ENCODE peak calls at places on chromosomes 6 and 20, in five cellular contexts. Y, Z, U, V and S are unnamed samples.

GRCh38 chr20:63553251-63553932 is 567 bp upstream of the FNDC11 start:
- DNase-seq in Y (peak; percentile 93), Z (peak; percentile 99), U (peak; percentile 40), V (peak; percentile 35), S (peak; percentile 98)

GRCh38 chr20:32215147-32215546 is 7.5 kb downstream of the POFUT1 start:
- DNase-seq in Y (no peak), Z (no peak), U (no peak), V (no peak), S (no peak)

GRCh38 chr6:109816452-109817374 is 125.6 kb downstream of the FIG4 start:
- DNase-seq in Y (no peak), Z (no peak), U (no peak), V (no peak), S (no peak)

GRCh38 chr6:67538032-67538431 is 1097.0 kb upstream of the ADGRB3 start:
- DNase-seq in Y (no peak), Z (no peak), U (no peak), V (no peak), S (no peak)

GRCh38 chr6:105985816-105986632 is 100.1 kb upstream of the PRDM1 start:
- DNase-seq in Y (no peak), Z (peak; percentile 64), U (no peak), V (no peak), S (peak; percentile 35)

GRCh38 chr6:5871296-5871695 is 135.4 kb downstream of the NRN1 start:
- DNase-seq in Y (no peak), Z (no peak), U (no peak), V (peak; percentile 34), S (no peak)

GRCh38 chr6:126047648-126048047 is 61.3 kb downstream of the TRMT11 start:
- DNase-seq in Y (no peak), Z (no peak), U (no peak), V (no peak), S (no peak)

GRCh38 chr6:117399924-117400323 is 25.8 kb downstream of the ROS1 start:
- DNase-seq in Y (no peak), Z (no peak), U (peak; percentile 20), V (no peak), S (peak; percentile 8)

GRCh38 chr6:133705071-133705470 is 183.8 kb upstream of the TCF21 start:
- DNase-seq in Y (no peak), Z (no peak), U (no peak), V (no peak), S (no peak)

GRCh38 chr6:38012573-38012972 is 193.0 kb downstream of the ZFAND3 start:
- DNase-seq in Y (peak; percentile 42), Z (peak; percentile 48), U (peak; percentile 57), V (no peak), S (peak; percentile 37)

GRCh38 chr6:143339223-143339622 is 111.3 kb downstream of the ADAT2 start:
- DNase-seq in Y (no peak), Z (no peak), U (no peak), V (no peak), S (no peak)

GRCh38 chr6:149216459-149216858 is 101.1 kb upstream of the TAB2 start:
- DNase-seq in Y (no peak), Z (no peak), U (no peak), V (no peak), S (no peak)

GRCh38 chr20:34473262-34473883 is 42.8 kb upstream of the DYNLRB1 start:
- DNase-seq in Y (peak; percentile 45), Z (peak; percentile 67), U (peak; percentile 72), V (no peak), S (peak; percentile 73)

GRCh38 chr6:53070808-53071207 is 5.6 kb downstream of the FBXO9 start:
- DNase-seq in Y (no peak), Z (no peak), U (no peak), V (no peak), S (peak; percentile 29)

GRCh38 chr6:136149311-136149710 is 100.8 kb downstream of the MTFR2 start:
- DNase-seq in Y (no peak), Z (no peak), U (no peak), V (no peak), S (no peak)

GRCh38 chr20:3744806-3745685 is 12.6 kb downstream of the HSPA12B start:
- DNase-seq in Y (peak; percentile 97), Z (peak; percentile 100), U (peak; percentile 74), V (no peak), S (peak; percentile 90)

GRCh38 chr6:132483779-132484679 is 28.9 kb downstream of the STX7 start:
- DNase-seq in Y (peak; percentile 66), Z (no peak), U (peak; percentile 75), V (peak; percentile 37), S (peak; percentile 45)

GRCh38 chr6:108132863-108133262 is 33.0 kb upstream of the NR2E1 start:
- DNase-seq in Y (no peak), Z (no peak), U (no peak), V (no peak), S (no peak)

GRCh38 chr20:11912013-11912663 is 5.6 kb upstream of the BTBD3 start:
- DNase-seq in Y (no peak), Z (no peak), U (peak; percentile 30), V (no peak), S (peak; percentile 20)

GRCh38 chr6:40356242-40356910 is 230.8 kb downstream of the LRFN2 start:
- DNase-seq in Y (peak; percentile 4), Z (peak; percentile 16), U (no peak), V (no peak), S (no peak)

DNA sequence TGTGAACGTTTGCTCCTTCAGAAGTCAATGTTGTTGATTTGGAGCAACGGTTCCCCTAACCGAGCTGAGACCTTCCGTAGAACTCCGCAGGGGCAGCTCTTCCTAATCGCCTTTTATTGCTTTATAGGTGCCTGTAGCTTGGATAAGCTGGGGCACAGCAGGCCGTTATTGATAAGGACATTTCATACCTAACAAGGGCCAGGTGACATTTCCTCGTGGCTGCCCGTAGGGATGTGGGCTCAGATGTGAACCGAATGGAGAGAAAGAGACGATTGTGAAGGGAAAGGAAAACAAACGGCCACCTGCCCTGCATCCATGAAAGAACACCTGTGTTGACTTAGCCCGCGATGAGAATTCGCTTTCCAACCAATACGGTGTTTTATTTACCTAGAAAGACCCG is 53.3 kb upstream of the DACT2 start:
- DNase-seq in Y (no peak), Z (no peak), U (no peak), V (no peak), S (no peak)
- TF ChIP-seq CHD2 in Y (no peak), Z (no peak), U (no peak), V (no peak), S (no peak)

GRCh38 chr6:139129284-139129683 is 5.6 kb upstream of the HECA start:
- DNase-seq in Y (no peak), Z (no peak), U (no peak), V (no peak), S (no peak)

GRCh38 chr6:139126255-139126654 is 8.6 kb upstream of the HECA start:
- DNase-seq in Y (no peak), Z (no peak), U (no peak), V (no peak), S (no peak)

GRCh38 chr6:139119553-139119952 is 15.3 kb upstream of the HECA start:
- DNase-seq in Y (no peak), Z (no peak), U (no peak), V (no peak), S (no peak)

DNA sequence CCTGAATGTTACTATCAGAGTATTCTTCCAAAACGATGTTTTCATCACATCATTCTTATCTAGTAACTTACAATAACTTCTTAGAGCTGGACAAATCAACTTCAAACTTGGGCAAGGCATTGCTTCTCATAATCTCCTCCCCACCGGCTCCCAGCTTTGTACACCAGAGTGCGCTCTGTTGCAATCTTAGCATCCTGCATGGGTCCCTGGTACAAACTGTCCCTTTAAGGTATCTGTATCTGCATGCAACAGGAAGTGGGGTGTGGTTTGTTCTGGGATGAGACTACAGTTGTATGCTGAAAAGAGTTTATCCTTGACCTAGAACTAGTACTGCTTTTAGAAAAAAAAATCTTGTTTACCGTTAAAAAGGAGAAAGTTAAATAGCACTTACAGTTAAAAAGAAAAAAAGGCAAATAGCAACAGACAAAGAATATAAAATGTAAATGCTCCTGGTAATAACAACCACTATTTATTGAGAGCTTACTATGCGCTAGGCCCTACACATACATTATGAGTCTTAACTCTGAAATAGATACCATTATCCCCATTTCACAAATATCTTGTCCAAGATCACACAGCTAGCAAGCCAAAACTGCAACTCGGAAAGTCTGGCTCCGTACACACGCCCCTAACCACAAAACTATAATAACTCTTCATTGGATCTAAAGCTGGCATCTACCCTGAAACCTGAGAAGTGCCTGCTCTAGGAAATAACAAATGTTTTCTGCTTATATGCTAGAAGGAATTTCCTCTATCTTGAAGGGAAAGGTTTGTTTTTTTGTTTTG is 9.8 kb upstream of the HECA start:
- DNase-seq in Y (peak; percentile 36), Z (no peak), U (peak; percentile 61), V (peak; percentile 54), S (peak; percentile 39)
- TF ChIP-seq YY1 in Y (no peak), Z (no peak), U (no peak), V (peak; percentile 43), S (no peak)

GRCh38 chr6:33590531-33591198 is 10.6 kb upstream of the BAK1 start:
- DNase-seq in Y (peak; percentile 63), Z (peak; percentile 62), U (peak; percentile 80), V (no peak), S (no peak)

GRCh38 chr6:33592595-33593413 is 12.7 kb upstream of the BAK1 start:
- DNase-seq in Y (peak; percentile 58), Z (peak; percentile 87), U (no peak), V (peak; percentile 63), S (no peak)

GRCh38 chr6:33589723-33590530 is 9.9 kb upstream of the BAK1 start:
- DNase-seq in Y (peak; percentile 81), Z (peak; percentile 89), U (peak; percentile 97), V (peak; percentile 37), S (peak; percentile 84)

GRCh38 chr6:33592280-33592594 is 12.2 kb upstream of the BAK1 start:
- DNase-seq in Y (no peak), Z (no peak), U (no peak), V (no peak), S (no peak)

GRCh38 chr6:33591633-33592032 is 11.6 kb upstream of the BAK1 start:
- DNase-seq in Y (no peak), Z (no peak), U (no peak), V (no peak), S (no peak)
- TF ChIP-seq USF2 in Y (no peak), Z (no peak), U (no peak), V (no peak), S (no peak)

GRCh38 chr6:36745836-36746235 is 48.2 kb downstream of the RAB44 start:
- DNase-seq in Y (no peak), Z (no peak), U (no peak), V (no peak), S (no peak)

GRCh38 chr6:36743032-36743431 is 45.4 kb downstream of the RAB44 start:
- DNase-seq in Y (no peak), Z (no peak), U (no peak), V (no peak), S (no peak)

GRCh38 chr6:36745283-36745682 is 47.7 kb downstream of the RAB44 start:
- DNase-seq in Y (no peak), Z (no peak), U (no peak), V (no peak), S (no peak)

GRCh38 chr6:36742146-36742545 is 44.5 kb downstream of the RAB44 start:
- DNase-seq in Y (no peak), Z (no peak), U (no peak), V (no peak), S (no peak)

GRCh38 chr6:36743538-36744441 is 46.2 kb downstream of the RAB44 start:
- DNase-seq in Y (peak; percentile 70), Z (no peak), U (no peak), V (no peak), S (no peak)
- TF ChIP-seq CHD2 in Y (no peak), Z (no peak), U (no peak), V (no peak), S (no peak)

GRCh38 chr20:42277203-42277602 is 659.0 kb upstream of the CHD6 start:
- DNase-seq in Y (no peak), Z (no peak), U (no peak), V (no peak), S (peak; percentile 31)
- TF ChIP-seq YY1 in Y (no peak), Z (no peak), U (no peak), V (no peak), S (no peak)